ENCODE peak calls at places on chromosomes 13 and 19, in ten cellular contexts. V is ovary, X is hepatocyte, A is Caco-2, J is amygdala, Z is breast epithelium, C is fibroblast of mammary gland, Y is body of pancreas, H is HT1080, D is anterior cingulate cortex. Q is an unnamed sample.

GRCh38 chr13:32947886-32948285 is 68.3 kb upstream of the KL start:
- DNase-seq in J (peak), Y (peak), C (no peak), V (no peak), X (no peak), Z (no peak), A (no peak), H (no peak), D (peak), Q (no peak)

GRCh38 chr13:21657538-21657937 is 13.3 kb upstream of the FGF9 start:
- DNase-seq in C (peak), J (no peak), A (no peak), Z (no peak), H (peak), D (no peak), X (no peak), V (no peak), Y (no peak), Q (no peak)

GRCh38 chr13:75473472-75473871 is 8.5 kb downstream of the TBC1D4 start:
- DNase-seq in Y (no peak), Z (no peak), J (no peak), A (no peak), C (no peak), V (no peak), D (no peak), X (no peak), H (no peak), Q (no peak)

GRCh38 chr19:19821366-19822147 is at the start of gene ZNF506:
- DNase-seq in Z (peak), H (peak), V (peak), C (peak), J (peak), D (peak), Y (peak), X (peak), A (peak), Q (peak)

GRCh38 chr13:46489586-46490023 is 63.4 kb upstream of the LRCH1 start:
- DNase-seq in H (peak), Y (no peak), V (no peak), C (peak), X (no peak), A (no peak), Z (no peak), D (no peak), J (no peak), Q (no peak)

GRCh38 chr13:87129602-87130300 is 541.4 kb upstream of the SLITRK5 start:
- DNase-seq in Z (no peak), A (no peak), C (peak), X (no peak), D (no peak), V (no peak), J (no peak), Y (no peak), H (peak), Q (no peak)

GRCh38 chr19:6604906-6605305 is 14.0 kb upstream of the CD70 start:
- DNase-seq in V (no peak), Y (no peak), J (no peak), X (no peak), H (no peak), D (no peak), A (no peak), Z (no peak), C (no peak), Q (no peak)

GRCh38 chr13:96821971-96822370 is 172.3 kb downstream of the OXGR1 start:
- DNase-seq in X (no peak), C (no peak), H (no peak), V (no peak), A (no peak), Y (no peak), D (no peak), J (no peak), Z (no peak), Q (no peak)

GRCh38 chr19:46025825-46026224 is 3.0 kb upstream of the PGLYRP1 start:
- DNase-seq in Z (no peak), J (no peak), D (no peak), X (no peak), Y (no peak), C (no peak), A (no peak), H (no peak), V (no peak), Q (no peak)

GRCh38 chr13:45162821-45163220 is 38.0 kb downstream of the KCTD4 start:
- DNase-seq in J (no peak), H (peak), D (no peak), C (peak), X (no peak), A (no peak), Y (no peak), Z (no peak), V (no peak), Q (no peak)

GRCh38 chr13:113413898-113414282 is 39.4 kb downstream of the ADPRHL1 start:
- DNase-seq in D (no peak), Z (no peak), J (no peak), H (no peak), X (no peak), A (no peak), Y (no peak), V (no peak), C (no peak), Q (no peak)

GRCh38 chr19:947707-948533 is 22.1 kb downstream of the ARID3A start:
- DNase-seq in X (peak), H (no peak), J (no peak), Y (peak), V (no peak), D (no peak), A (no peak), C (no peak), Z (no peak), Q (peak)

GRCh38 chr13:113152894-113153809 is 5.3 kb upstream of the PROZ start:
- DNase-seq in X (peak), H (peak), A (no peak), Z (no peak), J (no peak), C (peak), V (peak), Y (peak), D (no peak), Q (peak)

GRCh38 chr19:45049073-45049736 is 10.4 kb downstream of the CLASRP start:
- DNase-seq in Z (peak), Y (peak), A (no peak), V (no peak), D (peak), X (no peak), H (no peak), J (peak), C (no peak), Q (peak)

GRCh38 chr19:29724102-29724641 is 9.1 kb upstream of the C19orf12 start:
- DNase-seq in Z (no peak), A (no peak), C (no peak), X (peak), Y (no peak), H (no peak), V (no peak), J (no peak), D (peak), Q (no peak)

Q was measured in islet precursor cell.